ENCODE peak calls at places on chromosomes 4 and X, in nine cellular contexts. Q, Y, V, S, C, G, R, I and T are unnamed samples.

GRCh38 chrX:39320165-39320564 is 518.9 kb downstream of the MID1IP1 start:
- DNase-seq in Q (no peak), Y (no peak), V (no peak), S (no peak), C (no peak), G (no peak), R (no peak), I (no peak), T (no peak)

GRCh38 chr4:133402616-133403015 is 253.5 kb downstream of the PCDH10 start:
- DNase-seq in Q (peak), Y (no peak), V (no peak), S (no peak), C (no peak), G (peak), R (no peak), I (no peak), T (peak)

GRCh38 chr4:156247470-156247869 is 293.8 kb upstream of the CTSO start:
- DNase-seq in Q (no peak), Y (no peak), V (no peak), S (no peak), C (no peak), G (no peak), R (no peak), I (no peak), T (no peak)

GRCh38 chr4:164572877-164573279 is 181.1 kb upstream of the SMIM31 start:
- DNase-seq in Q (no peak), Y (no peak), V (no peak), S (no peak), C (no peak), G (peak), R (no peak), I (peak), T (peak)

GRCh38 chr4:56622176-56622575 is 58.9 kb downstream of the HOPX start:
- DNase-seq in Q (peak), Y (no peak), V (no peak), S (no peak), C (no peak), G (no peak), R (no peak), I (no peak), T (peak)

GRCh38 chr4:26803462-26803861 is 57.2 kb upstream of the STIM2 start:
- DNase-seq in Q (no peak), Y (no peak), V (no peak), S (no peak), C (no peak), G (no peak), R (no peak), I (no peak), T (no peak)

GRCh38 chr4:6123976-6124375 is 76.4 kb downstream of the JAKMIP1 start:
- DNase-seq in Q (no peak), Y (no peak), V (no peak), S (no peak), C (no peak), G (no peak), R (no peak), I (no peak), T (no peak)

GRCh38 chr4:100081511-100081910 is 108.8 kb downstream of the DDIT4L start:
- DNase-seq in Q (peak), Y (no peak), V (no peak), S (no peak), C (no peak), G (no peak), R (no peak), I (no peak), T (no peak)

GRCh38 chr4:183499389-183499788 is 5.5 kb upstream of the ING2 start:
- DNase-seq in Q (no peak), Y (no peak), V (no peak), S (no peak), C (no peak), G (no peak), R (no peak), I (no peak), T (no peak)

GRCh38 chr4:41103657-41104056 is 110.7 kb downstream of the APBB2 start:
- DNase-seq in Q (no peak), Y (no peak), V (no peak), S (no peak), C (no peak), G (no peak), R (no peak), I (no peak), T (no peak)

GRCh38 chr4:113300384-113301011 is 251.0 kb downstream of the ANK2 start:
- DNase-seq in Q (peak), Y (peak), V (no peak), S (peak), C (no peak), G (peak), R (no peak), I (peak), T (peak)

GRCh38 chr4:116122131-116122530 is 963.2 kb downstream of the TRAM1L1 start:
- DNase-seq in Q (no peak), Y (peak), V (no peak), S (no peak), C (no peak), G (no peak), R (no peak), I (no peak), T (peak)

GRCh38 chr4:100591156-100591876 is 73.5 kb upstream of the EMCN start:
- DNase-seq in Q (no peak), Y (no peak), V (no peak), S (no peak), C (no peak), G (no peak), R (no peak), I (peak), T (no peak)

GRCh38 chr4:8157944-8158709 is 486 bp downstream of the ABLIM2 start:
- DNase-seq in Q (no peak), Y (no peak), V (no peak), S (no peak), C (peak), G (no peak), R (peak), I (no peak), T (no peak)